ENCODE peak calls at places on chromosomes 6 and 20, in nine cellular contexts. L, J, P, A, Z, D, U, R and B are unnamed samples.

GRCh38 chr6:43503443-43503842 is 6.7 kb downstream of the LRRC73 start:
- DNase-seq in L (no peak), J (no peak), P (no peak), A (no peak), Z (no peak), D (no peak), U (no peak), R (no peak), B (no peak)

GRCh38 chr6:63278916-63279315 is 40.9 kb downstream of the LGSN start:
- DNase-seq in L (no peak), J (no peak), P (no peak), A (no peak), Z (no peak), D (no peak), U (no peak), R (no peak), B (no peak)

GRCh38 chr20:24207803-24208300 is 219.3 kb upstream of the GGTLC1 start:
- DNase-seq in L (no peak), J (no peak), P (no peak), A (no peak), Z (no peak), D (no peak), U (no peak), R (no peak), B (no peak)

GRCh38 chr6:139510040-139510815 is 135.8 kb upstream of the CITED2 start:
- DNase-seq in L (no peak), J (no peak), P (no peak), A (no peak), Z (no peak), D (no peak), U (no peak), R (no peak), B (no peak)

GRCh38 chr20:19977373-19977770 is 39.8 kb upstream of the NAA20 start:
- DNase-seq in L (no peak), J (no peak), P (no peak), A (no peak), Z (no peak), D (no peak), U (no peak), R (no peak), B (peak)

GRCh38 chr6:40550096-40550731 is 37.0 kb downstream of the LRFN2 start:
- DNase-seq in L (no peak), J (peak), P (peak), A (peak), Z (no peak), D (no peak), U (no peak), R (no peak), B (peak)

GRCh38 chr20:6699931-6700562 is 67.4 kb upstream of the BMP2 start:
- DNase-seq in L (no peak), J (no peak), P (no peak), A (no peak), Z (no peak), D (no peak), U (no peak), R (no peak), B (no peak)

GRCh38 chr20:35263609-35264223 is 14.2 kb downstream of the MMP24OS start:
- DNase-seq in L (no peak), J (no peak), P (no peak), A (peak), Z (no peak), D (peak), U (no peak), R (no peak), B (no peak)

GRCh38 chr6:117907600-117908245 is 659 bp downstream of the SLC35F1 start:
- DNase-seq in L (no peak), J (no peak), P (no peak), A (no peak), Z (peak), D (no peak), U (no peak), R (no peak), B (no peak)

GRCh38 chr20:41078329-41078728 is 49.7 kb downstream of the TOP1 start:
- DNase-seq in L (no peak), J (peak), P (peak), A (peak), Z (no peak), D (no peak), U (no peak), R (no peak), B (no peak)

GRCh38 chr6:170363255-170363654 is 56.7 kb downstream of the FAM120B start:
- DNase-seq in L (no peak), J (no peak), P (no peak), A (no peak), Z (no peak), D (no peak), U (no peak), R (no peak), B (no peak)

GRCh38 chr6:3769610-3770009 is 18.1 kb upstream of the PXDC1 start:
- DNase-seq in L (no peak), J (no peak), P (peak), A (no peak), Z (no peak), D (no peak), U (no peak), R (no peak), B (no peak)

GRCh38 chr6:130794686-130795085 is 32.5 kb upstream of the SMLR1 start:
- DNase-seq in L (no peak), J (no peak), P (no peak), A (no peak), Z (no peak), D (no peak), U (no peak), R (no peak), B (no peak)

GRCh38 chr6:57262901-57263694 is 41.0 kb upstream of the RAB23 start:
- DNase-seq in L (no peak), J (no peak), P (peak), A (no peak), Z (no peak), D (no peak), U (no peak), R (peak), B (no peak)

GRCh38 chr6:34970962-34971361 is 81.9 kb downstream of the ANKS1A start:
- DNase-seq in L (no peak), J (no peak), P (peak), A (no peak), Z (no peak), D (no peak), U (no peak), R (no peak), B (no peak)

GRCh38 chr6:133201231-133201630 is 39.9 kb upstream of the EYA4 start:
- DNase-seq in L (no peak), J (no peak), P (no peak), A (no peak), Z (no peak), D (no peak), U (no peak), R (no peak), B (no peak)

GRCh38 chr20:9070304-9070703 is 1.4 kb downstream of the PLCB4 start:
- DNase-seq in L (no peak), J (no peak), P (no peak), A (no peak), Z (no peak), D (no peak), U (no peak), R (no peak), B (no peak)

GRCh38 chr20:31590717-31591225 is 14.3 kb upstream of the ID1 start:
- DNase-seq in L (no peak), J (no peak), P (no peak), A (no peak), Z (no peak), D (no peak), U (no peak), R (no peak), B (no peak)

GRCh38 chr6:31368461-31368860 is 11.5 kb upstream of the HLA-B start:
- DNase-seq in L (no peak), J (no peak), P (no peak), A (no peak), Z (no peak), D (no peak), U (no peak), R (no peak), B (no peak)

GRCh38 chr20:50520222-50520877 is 10.2 kb downstream of the PTPN1 start:
- DNase-seq in L (no peak), J (no peak), P (no peak), A (no peak), Z (no peak), D (peak), U (no peak), R (no peak), B (no peak)

GRCh38 chr20:62133864-62134263 is 9.3 kb downstream of the PSMA7 start:
- DNase-seq in L (no peak), J (no peak), P (no peak), A (no peak), Z (no peak), D (no peak), U (no peak), R (no peak), B (no peak)

GRCh38 chr6:54957698-54958097 is 111.1 kb downstream of the FAM83B start:
- DNase-seq in L (no peak), J (no peak), P (no peak), A (no peak), Z (no peak), D (no peak), U (no peak), R (no peak), B (no peak)

GRCh38 chr6:106128981-106129761 is 43.0 kb downstream of the PRDM1 start:
- DNase-seq in L (no peak), J (peak), P (peak), A (peak), Z (no peak), D (no peak), U (no peak), R (no peak), B (no peak)

GRCh38 chr6:129489215-129489765 is 220.7 kb downstream of the ARHGAP18 start:
- DNase-seq in L (no peak), J (no peak), P (no peak), A (no peak), Z (no peak), D (no peak), U (no peak), R (no peak), B (no peak)

GRCh38 chr20:19633985-19634384 is 124.1 kb upstream of the RIN2 start:
- DNase-seq in L (no peak), J (no peak), P (peak), A (no peak), Z (no peak), D (no peak), U (no peak), R (no peak), B (no peak)

GRCh38 chr6:10151144-10151915 is 263.5 kb downstream of the TFAP2A start:
- DNase-seq in L (no peak), J (no peak), P (peak), A (no peak), Z (no peak), D (no peak), U (no peak), R (no peak), B (no peak)

GRCh38 chr6:134740473-134741192 is 209.3 kb downstream of the ALDH8A1 start:
- DNase-seq in L (no peak), J (peak), P (peak), A (no peak), Z (no peak), D (no peak), U (no peak), R (no peak), B (no peak)

GRCh38 chr6:164039954-164040375 is 625.4 kb downstream of the QKI start:
- DNase-seq in L (peak), J (no peak), P (no peak), A (no peak), Z (peak), D (no peak), U (no peak), R (peak), B (no peak)

GRCh38 chr6:110394409-110394808 is 21.0 kb downstream of the DDO start:
- DNase-seq in L (no peak), J (no peak), P (no peak), A (no peak), Z (no peak), D (no peak), U (no peak), R (no peak), B (no peak)

GRCh38 chr6:28880894-28881780 is 42.6 kb downstream of the TRIM27 start:
- DNase-seq in L (peak), J (peak), P (peak), A (no peak), Z (peak), D (peak), U (peak), R (peak), B (no peak)

GRCh38 chr6:169328112-169328801 is 74.6 kb upstream of the THBS2 start:
- DNase-seq in L (no peak), J (peak), P (peak), A (no peak), Z (no peak), D (no peak), U (no peak), R (peak), B (no peak)

GRCh38 chr6:80210618-80211017 is 104.1 kb downstream of the BCKDHB start:
- DNase-seq in L (no peak), J (no peak), P (no peak), A (no peak), Z (no peak), D (no peak), U (no peak), R (peak), B (no peak)

GRCh38 chr6:158999669-159000403 is at the start of gene RSPH3:
- DNase-seq in L (peak), J (peak), P (peak), A (peak), Z (peak), D (peak), U (peak), R (peak), B (peak)
- TF ChIP-seq POLR2A in L (peak), J (peak), P (no peak), A (peak), Z (peak), D (no peak), U (peak), R (no peak), B (no peak)

GRCh38 chr6:131952886-131953509 is 1.8 kb upstream of the CCN2 start:
- DNase-seq in L (no peak), J (no peak), P (no peak), A (no peak), Z (no peak), D (no peak), U (no peak), R (no peak), B (no peak)

GRCh38 chr6:131955192-131955591 is 4.0 kb upstream of the CCN2 start:
- DNase-seq in L (no peak), J (no peak), P (no peak), A (no peak), Z (no peak), D (no peak), U (no peak), R (no peak), B (no peak)

GRCh38 chr6:131954099-131954774 is 3.1 kb upstream of the CCN2 start:
- DNase-seq in L (no peak), J (no peak), P (peak), A (no peak), Z (no peak), D (no peak), U (no peak), R (no peak), B (no peak)

GRCh38 chr6:131955876-131956275 is 4.7 kb upstream of the CCN2 start:
- DNase-seq in L (no peak), J (no peak), P (no peak), A (no peak), Z (no peak), D (no peak), U (no peak), R (no peak), B (no peak)

DNA sequence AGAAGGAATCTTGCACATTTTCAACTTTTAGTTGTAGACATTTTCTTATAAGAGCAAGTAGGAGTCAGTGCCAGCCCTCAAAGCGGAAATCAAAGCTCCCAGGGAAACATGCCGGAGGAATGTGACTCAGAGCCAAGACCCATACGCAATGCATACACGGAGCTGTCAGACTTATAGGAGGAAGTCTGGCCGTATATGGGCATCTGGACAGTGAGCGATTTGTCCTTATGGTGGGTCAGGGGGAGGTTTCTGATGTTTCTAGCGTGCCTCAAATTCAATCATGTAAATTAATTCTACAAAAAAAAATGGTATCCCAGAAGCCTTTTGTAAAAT is 3.6 kb upstream of the CCN2 start:
- DNase-seq in L (no peak), J (peak), P (peak), A (peak), Z (peak), D (peak), U (no peak), R (peak), B (peak)
- TF ChIP-seq CTCF in L (no peak), J (no peak), P (no peak), A (no peak), Z (no peak), D (no peak), U (no peak), R (no peak), B (no peak)

GRCh38 chr6:165855856-165856255 is 192.8 kb upstream of the PDE10A start:
- DNase-seq in L (no peak), J (peak), P (no peak), A (no peak), Z (no peak), D (no peak), U (no peak), R (no peak), B (no peak)

GRCh38 chr6:165854061-165854862 is 191.2 kb upstream of the PDE10A start:
- DNase-seq in L (no peak), J (no peak), P (no peak), A (no peak), Z (no peak), D (no peak), U (no peak), R (no peak), B (no peak)

GRCh38 chr6:165852676-165853075 is 189.6 kb upstream of the PDE10A start:
- DNase-seq in L (no peak), J (no peak), P (no peak), A (no peak), Z (no peak), D (no peak), U (no peak), R (no peak), B (no peak)

GRCh38 chr6:165858571-165858970 is 195.5 kb upstream of the PDE10A start:
- DNase-seq in L (no peak), J (no peak), P (peak), A (peak), Z (no peak), D (no peak), U (no peak), R (no peak), B (no peak)

GRCh38 chr6:165854863-165855593 is 192.0 kb upstream of the PDE10A start:
- DNase-seq in L (no peak), J (no peak), P (no peak), A (no peak), Z (no peak), D (no peak), U (no peak), R (no peak), B (no peak)
- H3K4me3 ChIP-seq in L (no peak), J (no peak), P (no peak), A (no peak), Z (no peak), D (no peak), U (no peak), R (no peak), B (no peak)

DNA sequence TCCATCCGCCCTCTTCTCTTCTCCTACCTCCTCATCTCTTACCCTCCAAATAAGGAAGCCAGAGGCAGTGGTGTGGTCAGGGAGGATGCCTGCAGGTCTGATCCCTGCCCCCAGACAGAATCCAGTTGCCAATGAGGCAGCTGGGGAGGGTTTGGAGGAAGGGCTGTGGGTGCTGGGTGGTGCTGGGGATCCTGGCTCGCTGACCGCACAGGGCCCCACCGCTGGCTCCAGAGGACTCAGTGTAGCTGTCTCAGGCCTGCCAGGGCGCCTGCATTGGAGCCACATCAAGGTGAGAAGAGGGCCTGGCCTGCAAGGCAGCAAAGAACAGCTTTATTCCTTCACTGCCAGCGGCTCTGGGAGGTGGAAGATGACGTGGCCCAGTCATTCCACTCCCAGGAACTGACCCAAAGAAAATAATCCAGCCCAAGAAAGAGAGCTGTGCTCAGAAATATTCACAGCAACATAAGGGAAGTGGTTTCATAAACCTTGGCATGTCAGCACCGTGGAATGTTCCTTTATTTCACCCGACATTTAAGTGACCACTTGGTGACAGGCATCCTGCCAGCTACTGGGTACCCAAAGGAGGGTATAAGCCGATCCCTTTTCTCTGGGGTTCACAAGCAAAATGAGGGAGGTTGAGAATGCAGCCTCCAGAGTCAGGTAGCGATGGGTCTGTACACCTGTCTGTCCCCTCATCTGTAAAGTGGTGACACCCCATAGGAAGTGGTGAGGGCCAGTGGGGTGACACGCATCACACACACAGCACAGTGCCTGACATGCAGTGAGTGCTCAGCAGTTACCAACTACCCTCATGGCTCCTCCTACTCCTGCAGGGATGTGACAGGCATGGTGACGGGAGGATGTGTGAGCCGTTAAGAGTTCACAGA is 125.1 kb downstream of the SNX5 start:
- DNase-seq in L (no peak), J (peak), P (peak), A (no peak), Z (peak), D (peak), U (no peak), R (peak), B (no peak)
- TF ChIP-seq POLR2A in L (no peak), J (no peak), P (no peak), A (no peak), Z (no peak), D (no peak), U (no peak), R (no peak), B (no peak)

GRCh38 chr20:45096781-45097180 is 4.1 kb downstream of the KCNS1 start:
- DNase-seq in L (no peak), J (no peak), P (no peak), A (no peak), Z (no peak), D (no peak), U (no peak), R (no peak), B (no peak)
- TF ChIP-seq CTCF in L (no peak), J (no peak), P (no peak), A (no peak), Z (no peak), D (no peak), U (no peak), R (no peak), B (no peak)

GRCh38 chr6:8953310-8953709 is 518.0 kb upstream of the SLC35B3 start:
- DNase-seq in L (no peak), J (no peak), P (no peak), A (no peak), Z (no peak), D (no peak), U (no peak), R (no peak), B (no peak)
- H3K4me3 ChIP-seq in L (no peak), J (no peak), P (no peak), A (no peak), Z (no peak), D (no peak), U (no peak), R (no peak), B (no peak)

DNA sequence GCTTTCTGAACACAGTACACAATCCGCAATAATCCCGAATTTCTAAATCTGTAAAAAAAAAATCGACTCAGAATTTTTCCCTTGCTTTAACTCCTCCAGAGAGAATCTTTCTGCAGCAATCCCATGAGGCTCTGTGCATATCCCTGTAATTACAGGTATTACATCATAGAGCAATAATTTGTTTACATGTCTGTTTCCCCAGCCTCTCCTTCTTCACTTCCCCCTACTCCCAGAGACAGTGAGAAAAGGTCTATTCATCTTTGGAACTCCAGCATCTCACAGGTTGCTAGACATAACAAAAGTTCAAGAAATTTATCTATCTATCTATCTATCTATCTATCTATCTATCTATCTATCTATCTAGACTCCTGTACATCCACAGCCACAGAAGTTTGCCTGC is 26.0 kb downstream of the KLHL31 start:
- DNase-seq in L (no peak), J (no peak), P (no peak), A (no peak), Z (no peak), D (no peak), U (no peak), R (no peak), B (no peak)
- TF ChIP-seq POLR2A in L (no peak), J (no peak), P (no peak), A (no peak), Z (no peak), D (no peak), U (no peak), R (no peak), B (no peak)

GRCh38 chr20:57526067-57526884 is 1.3 kb upstream of the CTCFL start:
- DNase-seq in L (no peak), J (no peak), P (no peak), A (no peak), Z (no peak), D (no peak), U (no peak), R (no peak), B (no peak)
- TF ChIP-seq CTCF in L (no peak), J (no peak), P (no peak), A (peak), Z (no peak), D (no peak), U (no peak), R (no peak), B (no peak)

GRCh38 chr20:53738945-53739798 is 145.5 kb upstream of the ZNF217 start:
- DNase-seq in L (peak), J (no peak), P (no peak), A (no peak), Z (no peak), D (no peak), U (no peak), R (no peak), B (no peak)
- H3K4me3 ChIP-seq in L (peak), J (no peak), P (peak), A (peak), Z (no peak), D (no peak), U (peak), R (peak), B (no peak)